ENCODE peak calls at places on chromosomes 12 and 14, in seven cellular contexts. R, Q, P, L, W, Z and X are unnamed samples. For H3K9me3, the result is how much of the 10 kb centered on the place peaks cover.

GRCh38 chr12:14356147-14356546 is 9.3 kb upstream of the ATF7IP start:
- DNase-seq in R (no peak), Q (peak), P (no peak), L (no peak), W (peak), Z (no peak), X (no peak)

GRCh38 chr12:105444050-105444808 is 113.7 kb downstream of the C12orf75 start:
- DNase-seq in R (no peak), Q (no peak), P (no peak), L (no peak), W (no peak), Z (no peak), X (no peak)

GRCh38 chr12:105455250-105455649 is 124.8 kb downstream of the C12orf75 start:
- DNase-seq in R (no peak), Q (no peak), P (no peak), L (no peak), W (no peak), Z (no peak), X (no peak)

GRCh38 chr14:62002636-62003035 is 240.4 kb downstream of the SNAPC1 start:
- DNase-seq in R (no peak), Q (peak), P (no peak), L (no peak), W (no peak), Z (no peak), X (no peak)

GRCh38 chr14:100365741-100366140 is 42.6 kb downstream of the SLC25A47 start:
- DNase-seq in R (no peak), Q (no peak), P (no peak), L (no peak), W (no peak), Z (no peak), X (peak)

GRCh38 chr14:101977311-101978071 is 13.1 kb downstream of the DYNC1H1 start:
- DNase-seq in R (no peak), Q (peak), P (no peak), L (no peak), W (no peak), Z (no peak), X (no peak)

GRCh38 chr14:88933203-88933602 is 108.8 kb downstream of the TTC8 start:
- DNase-seq in R (no peak), Q (no peak), P (no peak), L (no peak), W (no peak), Z (no peak), X (no peak)

GRCh38 chr12:132444957-132445883 is 44.7 kb upstream of the FBRSL1 start:
- DNase-seq in R (peak), Q (peak), P (peak), L (no peak), W (no peak), Z (peak), X (peak)

GRCh38 chr12:115338566-115339294 is 654.8 kb upstream of the TBX3 start:
- DNase-seq in R (no peak), Q (no peak), P (no peak), L (peak), W (no peak), Z (no peak), X (no peak)

GRCh38 chr12:92581579-92581978 is 121.2 kb upstream of the PLEKHG7 start:
- DNase-seq in R (no peak), Q (no peak), P (no peak), L (no peak), W (no peak), Z (no peak), X (no peak)

GRCh38 chr14:99166506-99166905 is 105.5 kb downstream of the BCL11B start:
- DNase-seq in R (no peak), Q (no peak), P (peak), L (no peak), W (no peak), Z (no peak), X (no peak)

GRCh38 chr14:41957459-41957858 is 350.8 kb downstream of the LRFN5 start:
- DNase-seq in R (no peak), Q (no peak), P (no peak), L (no peak), W (no peak), Z (no peak), X (no peak)
- H3K4me3 ChIP-seq in R (no peak), Q (no peak), P (no peak), L (no peak), W (no peak), Z (no peak), X (no peak)

DNA sequence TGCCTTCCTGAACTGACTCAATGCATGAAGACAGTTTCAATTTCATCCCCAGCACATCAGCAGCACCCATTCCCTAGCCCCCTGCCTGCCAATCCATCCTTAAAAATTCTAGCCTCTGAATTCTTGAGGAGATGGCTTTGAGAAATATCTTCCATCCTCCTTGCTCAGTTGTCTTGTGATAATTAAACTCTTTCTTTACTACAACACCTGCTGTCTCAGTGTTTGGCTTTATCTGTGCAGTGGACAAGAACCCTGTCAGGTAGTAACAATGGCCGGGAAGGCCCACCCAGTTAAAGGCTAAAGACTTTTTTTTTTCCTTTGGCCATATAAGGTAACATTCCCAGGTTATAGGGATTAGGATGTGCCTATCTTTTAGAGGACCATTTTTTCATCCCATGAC is 114.4 kb upstream of the NAP1L1 start:
- DNase-seq in R (no peak), Q (no peak), P (no peak), L (no peak), W (no peak), Z (no peak), X (no peak)
- H3K9me3 ChIP-seq in R (under half), Q (under half), P (under half), L (under half), W (under half), Z (under half), X (under half)

DNA sequence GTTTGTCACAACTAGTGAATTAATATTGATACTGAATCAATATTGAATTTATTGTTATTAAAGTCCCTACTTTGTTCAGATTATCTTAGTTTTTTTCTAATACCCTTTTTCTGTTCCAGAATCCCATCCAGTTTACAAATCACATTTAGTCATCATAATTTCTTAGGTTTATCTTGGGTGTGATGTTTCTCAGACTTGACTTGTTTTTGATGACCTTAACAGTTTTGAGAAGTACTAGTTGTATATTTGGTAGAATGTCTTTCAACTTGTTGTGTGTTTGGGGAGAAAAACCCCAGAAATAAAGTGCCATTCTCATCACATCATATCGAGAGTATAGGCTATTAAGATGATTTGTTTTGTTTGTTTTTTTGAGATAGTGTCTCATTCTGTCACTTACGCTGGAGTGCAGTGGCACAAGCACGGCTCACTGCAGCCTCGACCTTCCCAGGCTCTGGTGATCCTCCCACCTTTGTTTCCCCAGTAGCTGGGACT is 19.5 kb downstream of the MRPS35 start:
- DNase-seq in R (no peak), Q (no peak), P (no peak), L (no peak), W (no peak), Z (no peak), X (no peak)
- H3K4me3 ChIP-seq in R (no peak), Q (no peak), P (no peak), L (no peak), W (no peak), Z (no peak), X (no peak)

GRCh38 chr12:72136792-72137191 is 135.4 kb upstream of the TRHDE start:
- DNase-seq in R (no peak), Q (no peak), P (no peak), L (no peak), W (no peak), Z (no peak), X (no peak)
- H3K9me3 ChIP-seq in R (under half), Q (under half), P (under half), L (under half), W (under half), Z (under half), X (under half)

DNA sequence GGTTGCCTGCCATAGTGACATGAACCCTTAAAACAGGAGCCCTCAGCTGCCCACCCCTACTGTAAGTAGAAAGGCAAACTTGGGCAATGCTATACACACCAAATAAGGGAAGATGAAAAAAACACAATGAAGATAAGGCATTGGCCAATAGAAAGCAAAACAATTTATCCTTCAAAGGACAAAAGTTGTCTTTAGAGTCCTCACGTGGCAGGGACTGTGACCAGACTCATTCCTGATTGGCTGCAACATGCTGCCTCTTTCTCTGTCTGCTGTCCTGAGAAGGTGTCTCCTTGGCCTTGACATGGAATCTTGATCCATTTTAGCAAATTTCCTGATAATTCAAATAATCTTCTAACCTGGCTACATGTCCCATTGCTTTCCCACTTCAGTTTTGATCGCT is 131.9 kb downstream of the GPR135 start:
- DNase-seq in R (no peak), Q (no peak), P (no peak), L (no peak), W (no peak), Z (no peak), X (no peak)
- H3K4me3 ChIP-seq in R (no peak), Q (no peak), P (no peak), L (no peak), W (no peak), Z (no peak), X (no peak)

GRCh38 chr12:45337835-45338234 is 121.9 kb downstream of the ANO6 start:
- DNase-seq in R (no peak), Q (no peak), P (no peak), L (no peak), W (no peak), Z (no peak), X (no peak)
- H3K9me3 ChIP-seq in R (under half), Q (under half), P (under half), L (under half), W (under half), Z (under half), X (under half)

GRCh38 chr12:109115404-109115757 is 1.0 kb upstream of the ACACB start:
- DNase-seq in R (no peak), Q (no peak), P (no peak), L (no peak), W (peak), Z (no peak), X (no peak)
- H3K4me3 ChIP-seq in R (no peak), Q (no peak), P (no peak), L (no peak), W (no peak), Z (no peak), X (peak)

GRCh38 chr14:97401714-97402113 is 604.5 kb downstream of the VRK1 start:
- DNase-seq in R (no peak), Q (no peak), P (no peak), L (no peak), W (no peak), Z (no peak), X (no peak)
- H3K9me3 ChIP-seq in R (under half), Q (under half), P (under half), L (under half), W (under half), Z (under half), X (under half)

DNA sequence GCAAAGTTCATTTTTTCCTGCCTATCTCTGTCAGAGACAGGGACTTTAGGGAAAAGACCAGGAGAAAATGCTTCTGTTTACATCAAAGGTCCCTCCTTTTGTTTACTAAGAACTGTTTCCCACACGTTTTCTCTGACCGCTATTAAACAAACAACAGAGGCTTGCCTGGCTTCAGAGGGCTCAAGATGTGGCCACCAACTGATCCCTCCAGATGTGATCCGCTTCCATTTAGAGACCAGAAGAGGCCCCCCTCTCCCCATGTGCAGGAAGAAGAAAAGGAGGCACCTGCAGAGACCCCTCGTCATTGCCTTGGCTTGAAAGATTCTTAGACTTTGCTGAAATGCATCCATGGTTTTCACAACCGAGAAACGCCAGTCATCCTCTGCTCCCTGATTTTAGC is 217.9 kb upstream of the PWP1 start:
- DNase-seq in R (no peak), Q (no peak), P (no peak), L (no peak), W (no peak), Z (no peak), X (no peak)
- H3K4me3 ChIP-seq in R (no peak), Q (no peak), P (no peak), L (no peak), W (no peak), Z (no peak), X (no peak)